ENCODE peak calls at places on chromosomes 3 and 15, in four cellular contexts. W is heart left ventricle, K is neural progenitor cell, D is heart right ventricle. H is an unnamed sample. For H3K9me3, the result is how much of the 10 kb centered on the place peaks cover.

GRCh38 chr15:68792901-68793766 is 27.6 kb downstream of the ANP32A start:
- DNase-seq in D (no peak), W (no peak), K (no peak), H (no peak)

GRCh38 chr3:12393894-12394293 is 90.4 kb upstream of the TSEN2 start:
- DNase-seq in K (no peak), D (no peak), W (no peak), H (no peak)

GRCh38 chr3:188943591-188943990 is 228.2 kb upstream of the TPRG1 start:
- DNase-seq in W (no peak), K (no peak), D (no peak), H (no peak)

GRCh38 chr15:48396020-48396419 is 64.8 kb downstream of the DUT start:
- DNase-seq in K (no peak), D (no peak), W (no peak), H (no peak)

GRCh38 chr15:73922186-73923151 is 3.8 kb upstream of the LOXL1 start:
- DNase-seq in W (peak), K (peak), D (peak), H (peak)

GRCh38 chr3:53030864-53031445 is 14.9 kb downstream of the SFMBT1 start:
- DNase-seq in W (no peak), K (no peak), D (no peak), H (no peak)

GRCh38 chr3:187802928-187803259 is 57.6 kb upstream of the BCL6 start:
- DNase-seq in K (no peak), W (no peak), D (no peak), H (no peak)

GRCh38 chr3:50525191-50525590 is 21.8 kb upstream of the CACNA2D2 start:
- DNase-seq in D (no peak), K (no peak), W (no peak), H (no peak)

GRCh38 chr15:74552761-74553441 is 11.9 kb downstream of the ARID3B start:
- DNase-seq in D (no peak), W (no peak), K (no peak), H (no peak)

GRCh38 chr15:36943496-36944361 is 156.6 kb downstream of the MEIS2 start:
- DNase-seq in W (no peak), D (no peak), K (peak), H (no peak)

GRCh38 chr15:83848315-83849050 is 194.6 kb downstream of the ADAMTSL3 start:
- DNase-seq in W (no peak), D (no peak), K (no peak), H (no peak)

GRCh38 chr3:153572654-153573053 is 410.6 kb downstream of the RAP2B start:
- DNase-seq in W (no peak), K (peak), D (no peak), H (no peak)

GRCh38 chr15:87816811-87817210 is 439.7 kb downstream of the NTRK3 start:
- DNase-seq in D (no peak), K (no peak), W (no peak), H (no peak)

GRCh38 chr3:46856576-46857471 is 6.4 kb downstream of the MYL3 start:
- DNase-seq in K (peak), D (peak), W (peak), H (no peak)

GRCh38 chr3:193190387-193190786 is 50.6 kb upstream of the PLAAT1 start:
- DNase-seq in K (peak), D (no peak), W (no peak), H (no peak)

GRCh38 chr15:43218908-43219706 is 1.7 kb downstream of the EPB42 start:
- DNase-seq in W (no peak), D (no peak), K (peak), H (no peak)

GRCh38 chr15:25224396-25224795 is 214.4 kb downstream of the UBE3A start:
- DNase-seq in W (no peak), K (no peak), D (no peak), H (no peak)

GRCh38 chr15:25230442-25230841 is 208.4 kb downstream of the UBE3A start:
- DNase-seq in D (no peak), W (no peak), K (no peak), H (no peak)

GRCh38 chr15:25220834-25221233 is 218.0 kb downstream of the UBE3A start:
- DNase-seq in K (no peak), W (no peak), D (no peak), H (no peak)

GRCh38 chr15:25228261-25228660 is 210.6 kb downstream of the UBE3A start:
- DNase-seq in K (no peak), W (no peak), D (no peak), H (no peak)

DNA sequence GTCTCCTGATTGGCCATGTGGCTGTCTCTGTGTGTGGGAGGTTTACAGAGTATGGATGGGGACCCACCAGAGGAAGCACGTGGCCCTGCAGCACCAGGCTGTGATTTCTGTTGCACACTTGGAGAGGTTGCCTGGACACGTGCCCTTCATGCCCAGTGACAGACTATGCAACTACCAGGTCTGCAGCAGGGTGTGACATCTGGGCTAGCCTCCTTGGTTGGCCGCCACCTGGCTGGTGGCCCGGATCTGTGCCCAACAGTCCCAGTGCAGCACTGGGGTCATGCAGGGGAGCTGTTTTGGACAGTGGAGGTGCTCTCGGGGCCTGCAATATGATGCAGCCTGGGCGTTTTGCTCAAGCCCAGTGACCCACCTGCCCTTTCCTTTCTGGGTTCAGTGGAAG is 212.5 kb downstream of the UBE3A start:
- DNase-seq in W (peak), D (peak), K (no peak), H (no peak)
- H3K9me3 ChIP-seq in W (under half), D (under half), K (under half), H (under half)

DNA sequence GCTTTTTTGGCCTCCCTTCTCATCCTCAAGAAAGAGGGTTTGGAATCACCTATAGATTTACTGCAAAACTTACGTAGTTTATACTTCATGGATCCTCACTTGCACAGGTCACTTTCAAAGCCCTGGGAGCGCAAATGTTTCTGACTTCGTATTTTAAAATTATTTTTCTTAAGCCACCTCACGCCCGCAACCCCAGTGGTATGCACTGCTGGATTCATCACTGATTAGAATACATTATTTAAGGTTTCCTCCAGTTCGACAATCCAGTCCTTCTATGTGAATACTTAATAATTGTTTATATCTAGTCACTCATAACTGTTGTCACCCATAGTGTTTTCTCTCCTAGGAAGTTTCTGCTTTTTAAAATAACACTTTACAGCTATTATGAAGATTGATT is 339.9 kb downstream of the CHL1 start:
- DNase-seq in K (no peak), D (no peak), W (no peak), H (no peak)
- H3K9me3 ChIP-seq in K (under half), D (under half), W (under half), H (under half)

DNA sequence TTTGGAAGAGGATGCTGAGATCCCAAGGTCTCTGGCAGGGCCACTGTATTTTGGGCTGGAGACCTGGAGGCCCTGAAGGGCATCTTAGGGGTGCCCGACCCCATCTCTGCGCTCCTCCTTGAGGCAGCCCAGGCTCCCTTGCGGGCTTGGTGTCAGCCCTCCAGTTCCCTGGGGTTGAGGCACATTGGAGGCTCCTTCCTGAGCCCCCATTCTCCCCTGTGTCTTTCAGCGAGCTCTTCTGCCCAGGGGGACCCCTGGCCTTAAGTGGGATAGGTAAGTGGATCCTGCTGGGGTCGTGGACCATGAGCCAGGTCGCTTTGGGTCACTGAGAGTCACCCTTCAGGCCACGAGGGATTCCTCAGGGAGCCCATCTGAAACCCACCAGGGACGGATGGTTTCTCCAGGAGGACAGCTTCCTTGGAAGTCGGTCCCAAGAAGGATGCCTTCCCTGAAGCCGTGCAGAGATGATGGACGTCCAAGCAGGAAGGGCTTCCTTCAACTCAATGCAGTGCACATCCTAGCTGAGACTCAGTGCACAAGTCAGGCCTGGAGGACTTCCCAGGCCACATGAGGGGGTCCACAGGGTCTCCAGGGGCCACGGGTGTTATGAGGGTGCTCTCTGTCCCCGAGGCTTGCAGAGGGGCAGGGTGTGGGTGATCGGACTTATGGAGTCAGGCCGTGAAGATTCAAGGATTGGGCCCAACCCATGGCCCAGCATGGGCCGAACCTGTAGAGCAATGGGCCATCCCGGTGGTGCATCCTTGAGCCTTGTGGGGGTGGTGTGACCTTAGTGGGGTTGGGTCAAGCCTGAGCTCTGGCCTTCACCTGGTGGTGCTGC is 224.3 kb downstream of the SNRPN start:
- DNase-seq in W (peak), K (no peak), D (no peak), H (no peak)
- H3K9me3 ChIP-seq in W (under half), K (under half), D (under half), H (under half)

GRCh38 chr15:25171856-25172687 is 217.3 kb downstream of the SNRPN start:
- DNase-seq in K (no peak), D (no peak), W (peak), H (no peak)

GRCh38 chr15:25170781-25171110 is 216.0 kb downstream of the SNRPN start:
- DNase-seq in D (no peak), K (no peak), W (no peak), H (no peak)

GRCh38 chr15:25171111-25171811 is 216.5 kb downstream of the SNRPN start:
- DNase-seq in W (peak), K (no peak), D (peak), H (no peak)

GRCh38 chr15:25170113-25170731 is 215.4 kb downstream of the SNRPN start:
- DNase-seq in K (no peak), D (no peak), W (peak), H (no peak)

GRCh38 chr15:25169318-25169717 is 214.5 kb downstream of the SNRPN start:
- DNase-seq in W (peak), D (no peak), K (no peak), H (peak)
- H3K9me3 ChIP-seq in W (under half), D (under half), K (under half), H (under half)

GRCh38 chr3:21041621-21042020 is 709.4 kb downstream of the ZNF385D start:
- DNase-seq in D (no peak), W (no peak), K (no peak), H (no peak)

GRCh38 chr3:21042184-21042583 is 708.8 kb downstream of the ZNF385D start:
- DNase-seq in W (no peak), K (no peak), D (no peak), H (no peak)

DNA sequence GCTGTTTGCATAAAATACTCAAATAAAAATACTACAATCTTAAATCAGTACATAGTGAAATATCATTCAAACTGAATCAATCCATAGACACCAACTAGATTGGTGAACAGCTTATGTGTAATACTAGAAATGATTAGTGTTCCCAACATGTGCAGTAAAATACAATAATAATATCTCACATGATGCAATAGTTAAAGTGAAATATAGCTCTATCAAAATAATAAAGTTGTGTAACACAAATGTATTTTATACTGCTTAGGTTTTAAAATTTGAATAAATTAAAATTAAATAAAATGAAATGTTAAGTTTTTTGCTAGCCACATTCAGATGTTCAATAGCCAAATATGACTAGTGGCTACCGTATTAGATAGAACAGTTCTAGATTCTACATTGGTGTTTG is 714.1 kb downstream of the ZNF385D start:
- DNase-seq in K (no peak), D (no peak), W (no peak), H (no peak)
- H3K9me3 ChIP-seq in K (under half), D (under half), W (under half), H (under half)

DNA sequence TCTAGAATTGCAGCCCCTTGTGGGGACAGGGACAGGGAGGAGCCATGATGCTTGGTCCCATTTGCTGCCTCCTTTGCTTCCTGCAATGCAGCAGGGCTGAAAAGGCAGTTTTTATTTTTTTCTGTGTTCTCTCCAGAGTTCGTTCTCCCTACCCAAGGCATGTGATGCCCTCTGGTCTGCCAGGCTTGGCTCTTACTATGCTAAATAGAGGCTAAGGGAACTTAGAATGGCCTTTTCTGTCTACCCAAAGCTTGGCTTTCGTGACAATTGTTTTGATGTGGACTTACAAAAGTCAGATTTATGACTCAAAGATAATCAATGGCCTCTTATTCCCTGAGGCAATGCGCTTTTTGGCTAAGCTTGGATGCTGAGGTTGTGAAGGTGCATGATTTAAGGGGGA is 293.3 kb upstream of the TBL1XR1 start:
- DNase-seq in D (no peak), K (no peak), W (no peak), H (no peak)
- H3K9me3 ChIP-seq in D (under half), K (under half), W (under half), H (under half)

GRCh38 chr3:41244620-41245336 is 45.5 kb downstream of the CTNNB1 start:
- DNase-seq in K (no peak), D (no peak), W (no peak), H (no peak)
- H3K9me3 ChIP-seq in K (under half), D (under half), W (under half), H (under half)

GRCh38 chr3:151879037-151879436 is 5.6 kb downstream of the SUCNR1 start:
- DNase-seq in K (no peak), W (no peak), D (no peak), H (no peak)
- H3K9me3 ChIP-seq in K (under half), W (under half), D (under half), H (under half)